ENCODE peak calls at places on chromosomes 7 and 10, in four cellular contexts. One of them, this sample, is unnamed.
A peak's percentile ranks its signal among the peaks of the same experiment; 100 is the strongest.

GRCh38 chr10:273088-273487 is 137.8 kb downstream of the ZMYND11 start:
- DNase-seq in prostate gland: no peak
- DNase-seq in IMR-90: no peak
- DNase-seq in adrenal gland: no peak
- DNase-seq in this sample: no peak

GRCh38 chr7:152894295-152895170 is 135.0 kb downstream of the ACTR3B start:
- DNase-seq in IMR-90: no peak
- DNase-seq in adrenal gland: no peak
- DNase-seq in prostate gland: no peak
- DNase-seq in this sample: no peak

GRCh38 chr10:8065651-8066050 is 11.2 kb downstream of the GATA3 start:
- DNase-seq in prostate gland: no peak
- DNase-seq in adrenal gland: no peak
- DNase-seq in IMR-90: no peak
- DNase-seq in this sample: no peak

GRCh38 chr10:66844176-66844947 is 81.5 kb upstream of the LRRTM3 start:
- DNase-seq in IMR-90: no peak
- DNase-seq in adrenal gland: no peak
- DNase-seq in prostate gland: no peak
- DNase-seq in this sample: no peak

GRCh38 chr7:8217200-8218068 is 44.5 kb downstream of the ICA1 start:
- DNase-seq in IMR-90: peak; percentile 73
- DNase-seq in adrenal gland: peak; percentile 26
- DNase-seq in prostate gland: peak; percentile 68
- DNase-seq in this sample: peak; percentile 44

GRCh38 chr7:96654630-96655188 is 54.9 kb downstream of the SEM1 start:
- DNase-seq in prostate gland: no peak
- DNase-seq in adrenal gland: no peak
- DNase-seq in IMR-90: no peak
- DNase-seq in this sample: no peak

GRCh38 chr7:80770061-80770460 is 131.6 kb downstream of the CD36 start:
- DNase-seq in adrenal gland: no peak
- DNase-seq in prostate gland: no peak
- DNase-seq in IMR-90: no peak
- DNase-seq in this sample: no peak

GRCh38 chr7:117803476-117803875 is 69.8 kb downstream of the CTTNBP2 start:
- DNase-seq in prostate gland: no peak
- DNase-seq in adrenal gland: no peak
- DNase-seq in IMR-90: peak; percentile 26
- DNase-seq in this sample: no peak

GRCh38 chr10:8389630-8390029 is 335.1 kb downstream of the GATA3 start:
- DNase-seq in IMR-90: no peak
- DNase-seq in adrenal gland: no peak
- DNase-seq in prostate gland: no peak
- DNase-seq in this sample: no peak

GRCh38 chr10:96532523-96532922 is 18.8 kb upstream of the TLL2 start:
- DNase-seq in IMR-90: peak; percentile 12
- DNase-seq in prostate gland: peak; percentile 46
- DNase-seq in adrenal gland: no peak
- DNase-seq in this sample: no peak

GRCh38 chr10:92479541-92479940 is 94.4 kb downstream of the IDE start:
- DNase-seq in IMR-90: no peak
- DNase-seq in adrenal gland: no peak
- DNase-seq in prostate gland: no peak
- DNase-seq in this sample: no peak

DNA sequence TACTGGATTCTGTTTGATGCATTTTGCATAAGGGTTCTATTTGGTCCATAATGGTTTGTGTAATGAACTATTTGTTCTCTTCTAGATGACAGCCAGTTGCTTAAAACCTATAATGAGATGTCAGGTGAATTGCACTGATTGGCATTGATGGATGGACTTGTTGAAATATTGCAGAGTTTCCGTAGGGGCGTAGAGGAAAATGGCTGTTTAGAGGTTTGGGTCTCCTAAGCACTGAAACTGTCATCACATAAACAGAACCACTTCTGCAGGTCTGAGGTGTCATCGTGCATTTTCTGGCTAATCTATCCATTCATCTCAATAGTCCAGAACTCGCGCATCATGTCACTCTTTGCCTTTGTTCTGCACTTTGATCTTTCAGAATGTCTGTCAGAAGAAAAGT is 124.9 kb upstream of the HDAC9 start:
- DNase-seq in adrenal gland: no peak
- DNase-seq in IMR-90: no peak
- DNase-seq in prostate gland: no peak
- DNase-seq in this sample: no peak
- TF ChIP-seq POLR2A in adrenal gland: no peak
- TF ChIP-seq POLR2A in IMR-90: no peak
- TF ChIP-seq POLR2A in prostate gland: no peak
- TF ChIP-seq POLR2A in this sample: no peak

DNA sequence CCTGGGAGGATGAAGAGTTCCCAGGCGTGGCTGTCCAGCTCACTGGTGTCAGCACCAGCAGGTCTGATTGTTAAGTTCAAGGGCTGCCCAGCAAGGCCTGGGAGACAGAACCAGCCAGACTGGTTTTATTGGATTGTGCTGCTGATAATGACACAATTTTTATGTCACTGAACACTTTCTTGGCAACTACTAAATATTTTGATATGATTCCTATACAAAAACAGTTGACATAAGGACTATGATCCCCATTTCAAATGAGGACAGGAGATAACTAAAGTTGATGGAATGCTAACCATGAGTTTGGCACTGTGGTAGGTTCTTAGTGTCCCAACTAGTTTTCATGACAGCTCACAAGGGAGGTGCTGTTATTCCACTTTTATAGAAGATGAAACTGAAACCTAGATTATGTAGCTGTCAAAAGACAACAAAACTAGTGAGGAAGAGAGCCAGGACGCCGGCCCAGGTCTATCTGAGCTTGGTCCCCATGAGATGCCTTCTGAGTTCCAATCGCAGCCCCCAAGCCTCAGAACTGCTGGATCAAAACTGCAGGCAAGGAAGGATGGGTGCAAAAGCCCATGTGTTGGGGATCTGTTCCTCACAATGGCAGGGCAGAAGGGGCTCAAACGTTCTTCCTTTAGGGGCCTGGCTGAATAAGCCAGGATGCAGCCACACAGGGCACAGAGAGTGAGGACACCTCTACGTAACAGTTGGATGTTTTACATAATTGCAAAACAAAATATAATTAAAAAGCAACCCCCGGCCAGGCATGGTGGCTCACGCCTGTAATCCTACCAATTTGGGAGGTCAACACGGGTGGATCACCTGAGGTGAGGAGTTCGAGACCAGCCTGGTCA is 52.8 kb downstream of the COBL start:
- DNase-seq in IMR-90: no peak
- DNase-seq in adrenal gland: no peak
- DNase-seq in prostate gland: peak; percentile 86
- DNase-seq in this sample: no peak
- TF ChIP-seq POLR2A in IMR-90: no peak
- TF ChIP-seq POLR2A in adrenal gland: no peak
- TF ChIP-seq POLR2A in prostate gland: no peak
- TF ChIP-seq POLR2A in this sample: no peak

GRCh38 chr7:875051-875450 is 1.3 kb upstream of the GET4 start:
- DNase-seq in IMR-90: no peak
- DNase-seq in prostate gland: no peak
- DNase-seq in adrenal gland: no peak
- DNase-seq in this sample: no peak

GRCh38 chr7:877312-878232 is 1.2 kb downstream of the GET4 start:
- DNase-seq in IMR-90: no peak
- DNase-seq in adrenal gland: peak; percentile 82
- DNase-seq in prostate gland: no peak
- DNase-seq in this sample: no peak

GRCh38 chr7:875476-876076 is 778 bp upstream of the GET4 start:
- DNase-seq in IMR-90: no peak
- DNase-seq in adrenal gland: peak; percentile 60
- DNase-seq in prostate gland: no peak
- DNase-seq in this sample: no peak

GRCh38 chr7:876972-877311 is 588 bp downstream of the GET4 start:
- DNase-seq in adrenal gland: peak; percentile 70
- DNase-seq in prostate gland: no peak
- DNase-seq in IMR-90: no peak
- DNase-seq in this sample: peak; percentile 87

DNA sequence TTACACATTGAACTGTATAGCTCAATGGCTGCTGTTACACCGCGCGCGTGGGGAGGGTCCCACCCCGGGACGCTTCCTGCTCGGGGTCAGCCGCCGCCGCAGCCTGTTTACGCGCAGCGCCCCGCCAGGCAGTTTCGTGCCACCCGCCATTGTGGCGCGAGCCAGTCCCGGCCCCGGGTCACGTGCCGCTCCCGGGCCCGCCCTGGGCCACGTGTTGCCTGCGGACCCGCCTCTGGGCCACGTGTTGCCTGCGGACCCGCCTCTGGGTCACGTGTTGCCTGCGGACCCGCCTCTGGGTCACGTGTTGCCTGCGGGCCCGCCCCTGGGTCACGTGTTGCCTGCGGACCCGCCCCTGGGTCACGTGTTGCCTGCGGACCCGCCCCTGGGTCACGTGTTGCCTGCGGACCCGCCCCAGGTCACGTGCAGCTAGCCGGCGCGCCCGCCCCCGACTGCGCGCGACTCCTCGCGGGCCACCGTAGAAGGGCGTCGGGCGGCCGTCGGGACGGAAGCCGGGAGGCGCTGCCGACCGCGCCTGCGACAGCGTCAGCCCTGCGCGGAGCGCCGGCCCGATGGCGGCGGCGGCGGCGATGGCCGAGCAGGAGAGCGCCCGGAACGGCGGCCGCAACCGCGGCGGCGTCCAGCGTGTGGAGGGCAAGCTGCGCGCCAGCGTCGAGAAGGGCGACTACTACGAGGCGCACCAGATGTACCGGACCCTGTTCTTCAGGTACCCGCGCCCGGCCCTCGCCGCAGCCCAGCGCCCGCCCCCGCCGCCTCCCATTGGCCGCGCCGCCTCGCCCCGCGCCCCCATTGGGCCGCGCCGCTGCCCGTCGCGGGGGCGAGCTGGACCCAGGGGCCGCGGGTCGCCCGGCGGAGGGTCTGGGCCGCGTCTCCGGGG is at the start of gene GET4:
- DNase-seq in IMR-90: peak; percentile 93
- DNase-seq in prostate gland: peak; percentile 97
- DNase-seq in adrenal gland: peak; percentile 97
- DNase-seq in this sample: peak; percentile 98
- TF ChIP-seq POLR2A in IMR-90: peak; percentile 77
- TF ChIP-seq POLR2A in prostate gland: peak; percentile 88
- TF ChIP-seq POLR2A in adrenal gland: peak; percentile 90
- TF ChIP-seq POLR2A in this sample: peak; percentile 91

GRCh38 chr10:38094158-38094922 is at the start of gene ZNF37A:
- DNase-seq in IMR-90: peak; percentile 97
- DNase-seq in prostate gland: peak; percentile 97
- DNase-seq in adrenal gland: peak; percentile 97
- DNase-seq in this sample: peak; percentile 50
- TF ChIP-seq POLR2A in IMR-90: peak; percentile 49
- TF ChIP-seq POLR2A in prostate gland: peak; percentile 70
- TF ChIP-seq POLR2A in adrenal gland: peak; percentile 83
- TF ChIP-seq POLR2A in this sample: peak; percentile 34

GRCh38 chr7:85165263-85165662 is 21.6 kb downstream of the SEMA3D start:
- DNase-seq in IMR-90: no peak
- DNase-seq in adrenal gland: no peak
- DNase-seq in prostate gland: no peak
- DNase-seq in this sample: no peak
- TF ChIP-seq POLR2A in IMR-90: no peak
- TF ChIP-seq POLR2A in adrenal gland: no peak
- TF ChIP-seq POLR2A in prostate gland: no peak
- TF ChIP-seq POLR2A in this sample: no peak

GRCh38 chr7:106190589-106191330 is 78.6 kb upstream of the SYPL1 start:
- DNase-seq in IMR-90: no peak
- DNase-seq in adrenal gland: no peak
- DNase-seq in prostate gland: no peak
- DNase-seq in this sample: no peak
- TF ChIP-seq POLR2A in IMR-90: no peak
- TF ChIP-seq POLR2A in adrenal gland: no peak
- TF ChIP-seq POLR2A in prostate gland: no peak
- TF ChIP-seq POLR2A in this sample: no peak

GRCh38 chr7:992445-992741 is 9.4 kb downstream of the CYP2W1 start:
- DNase-seq in adrenal gland: no peak
- DNase-seq in prostate gland: no peak
- DNase-seq in IMR-90: no peak
- DNase-seq in this sample: no peak

GRCh38 chr7:992742-993607 is 10.0 kb downstream of the CYP2W1 start:
- DNase-seq in IMR-90: peak; percentile 95
- DNase-seq in prostate gland: peak; percentile 94
- DNase-seq in adrenal gland: peak; percentile 99
- DNase-seq in this sample: peak; percentile 99

GRCh38 chr7:995571-995970 is 12.6 kb downstream of the CYP2W1 start:
- DNase-seq in prostate gland: no peak
- DNase-seq in IMR-90: no peak
- DNase-seq in adrenal gland: no peak
- DNase-seq in this sample: no peak

GRCh38 chr7:996089-996872 is 13.3 kb downstream of the CYP2W1 start:
- DNase-seq in adrenal gland: no peak
- DNase-seq in IMR-90: no peak
- DNase-seq in prostate gland: no peak
- DNase-seq in this sample: no peak

DNA sequence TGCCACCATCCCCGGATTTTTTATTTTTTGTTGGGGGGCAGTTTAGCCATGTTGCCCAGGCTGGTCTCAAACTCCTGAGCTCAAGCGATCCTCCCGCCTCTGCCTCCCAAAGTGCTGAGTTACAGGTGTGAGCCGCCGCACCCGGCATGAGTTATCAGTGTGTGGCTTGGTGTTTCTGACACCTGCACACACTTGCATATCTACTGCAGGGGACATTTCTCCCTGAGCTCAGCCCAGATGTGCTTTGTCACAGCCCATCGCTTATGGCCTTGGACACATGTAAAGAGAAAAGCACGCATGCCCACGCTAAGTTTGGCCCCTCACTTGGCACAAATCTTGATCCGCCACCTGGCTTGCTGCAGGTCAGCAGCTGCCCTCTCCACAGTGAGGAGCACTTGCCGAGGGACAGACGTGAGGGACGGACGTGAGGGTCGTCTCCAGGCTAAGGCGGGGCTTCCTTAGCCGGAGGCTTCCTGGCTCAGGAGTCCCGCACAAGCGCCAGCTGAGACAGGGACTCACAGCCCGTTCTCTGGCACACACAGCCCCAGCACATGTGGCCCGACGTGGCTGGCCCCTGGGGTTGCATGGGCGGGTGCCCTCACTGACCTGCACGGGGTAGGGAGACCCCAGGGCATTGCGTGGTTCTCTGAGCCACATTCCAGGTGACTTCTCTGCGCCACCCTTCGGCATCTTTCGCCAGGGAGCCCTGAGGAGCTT is 11.8 kb downstream of the CYP2W1 start:
- DNase-seq in adrenal gland: no peak
- DNase-seq in IMR-90: no peak
- DNase-seq in prostate gland: no peak
- DNase-seq in this sample: no peak
- TF ChIP-seq POLR2A in adrenal gland: no peak
- TF ChIP-seq POLR2A in IMR-90: no peak
- TF ChIP-seq POLR2A in prostate gland: no peak
- TF ChIP-seq POLR2A in this sample: no peak

GRCh38 chr10:132750936-132751335 is 35.0 kb downstream of the NKX6-2 start:
- DNase-seq in IMR-90: no peak
- DNase-seq in prostate gland: no peak
- DNase-seq in adrenal gland: no peak
- DNase-seq in this sample: no peak
- TF ChIP-seq POLR2A in IMR-90: no peak
- TF ChIP-seq POLR2A in prostate gland: no peak
- TF ChIP-seq POLR2A in adrenal gland: no peak
- TF ChIP-seq POLR2A in this sample: no peak

GRCh38 chr10:48548531-48549135 is 56.2 kb downstream of the ARHGAP22 start:
- DNase-seq in adrenal gland: no peak
- DNase-seq in IMR-90: no peak
- DNase-seq in prostate gland: no peak
- DNase-seq in this sample: no peak
- TF ChIP-seq POLR2A in adrenal gland: no peak
- TF ChIP-seq POLR2A in IMR-90: no peak
- TF ChIP-seq POLR2A in prostate gland: no peak
- TF ChIP-seq POLR2A in this sample: no peak

This sample was measured in H54.